ENCODE peak calls at places on chromosomes 6 and 20, in four cellular contexts. U is left lung, M is SK-MEL-5, G is choroid plexus epithelial cell. R is an unnamed sample.

GRCh38 chr6:125363010-125363359 is 61.2 kb upstream of the HDDC2 start:
- DNase-seq in M (peak; percentile 46), U (no peak), G (no peak), R (no peak)

GRCh38 chr6:150620244-150620643 is 20.6 kb downstream of the PLEKHG1 start:
- DNase-seq in M (no peak), G (no peak), U (no peak), R (no peak)

GRCh38 chr20:50713677-50714101 is 17.7 kb upstream of the PARD6B start:
- DNase-seq in G (peak; percentile 85), M (peak; percentile 62), U (no peak), R (no peak)

GRCh38 chr20:33567949-33568348 is 78.1 kb downstream of the CBFA2T2 start:
- DNase-seq in U (no peak), G (no peak), M (no peak), R (no peak)

GRCh38 chr6:170249817-170250216 is 41.1 kb downstream of the DLL1 start:
- DNase-seq in U (no peak), G (no peak), M (no peak), R (no peak)

GRCh38 chr6:39289490-39289889 is 24.7 kb downstream of the KCNK17 start:
- DNase-seq in U (no peak), M (no peak), G (no peak), R (no peak)

GRCh38 chr6:15213838-15214398 is 32.0 kb upstream of the JARID2 start:
- DNase-seq in G (no peak), M (no peak), U (no peak), R (no peak)

GRCh38 chr6:7467007-7467897 is 74.2 kb upstream of the DSP start:
- DNase-seq in U (no peak), M (no peak), G (peak; percentile 15), R (no peak)

GRCh38 chr6:14001329-14002012 is 76.7 kb downstream of the RNF182 start:
- DNase-seq in M (peak; percentile 99), G (peak; percentile 95), U (no peak), R (no peak)

GRCh38 chr6:169701218-169701952 is 444 bp downstream of the WDR27 start:
- DNase-seq in U (peak; percentile 33), M (no peak), G (no peak), R (no peak)

GRCh38 chr20:13037727-13038126 is 29.0 kb downstream of the SPTLC3 start:
- DNase-seq in U (no peak), G (no peak), M (peak; percentile 28), R (no peak)

GRCh38 chr6:52403627-52404026 is 16.5 kb upstream of the EFHC1 start:
- DNase-seq in G (no peak), M (no peak), U (no peak), R (no peak)

GRCh38 chr20:51488331-51488730 is 54.2 kb downstream of the NFATC2 start:
- DNase-seq in U (no peak), G (no peak), M (no peak), R (no peak)

GRCh38 chr6:143055213-143055612 is 5.5 kb upstream of the AIG1 start:
- DNase-seq in G (no peak), M (no peak), U (no peak), R (no peak)

GRCh38 chr6:39824030-39824926 is 32.1 kb downstream of the DAAM2 start:
- DNase-seq in G (no peak), U (no peak), M (no peak), R (no peak)

GRCh38 chr20:46342451-46343357 is 34.4 kb upstream of the CDH22 start:
- DNase-seq in U (no peak), M (no peak), G (no peak), R (no peak)

GRCh38 chr6:166344240-166344639 is 1.9 kb upstream of the SFT2D1 start:
- DNase-seq in U (no peak), M (no peak), G (no peak), R (no peak)

GRCh38 chr6:106555767-106556166 is 73.5 kb downstream of the RTN4IP1 start:
- DNase-seq in U (no peak), G (no peak), M (no peak), R (no peak)

GRCh38 chr6:55882731-55883595 is 7.6 kb upstream of the BMP5 start:
- DNase-seq in U (no peak), G (peak; percentile 92), M (no peak), R (no peak)

GRCh38 chr20:50445367-50446151 is 64.6 kb upstream of the PTPN1 start:
- DNase-seq in G (no peak), U (no peak), M (no peak), R (no peak)

GRCh38 chr6:35024601-35025054 is 116.5 kb downstream of the TCP11 start:
- DNase-seq in U (peak; percentile 79), G (peak; percentile 65), M (peak; percentile 73), R (no peak)

GRCh38 chr6:169881976-169882375 is 130.6 kb downstream of the ERMARD start:
- DNase-seq in U (no peak), G (no peak), M (no peak), R (no peak)

GRCh38 chr20:8545212-8545611 is 413.1 kb downstream of the PLCB1 start:
- DNase-seq in M (no peak), G (no peak), U (no peak), R (no peak)

GRCh38 chr6:144190593-144190992 is 40.3 kb downstream of the STX11 start:
- DNase-seq in U (no peak), M (no peak), G (peak; percentile 39), R (no peak)

GRCh38 chr6:150905769-150906168 is 40.3 kb downstream of the MTHFD1L start:
- DNase-seq in U (no peak), M (peak; percentile 39), G (no peak), R (no peak)

GRCh38 chr20:48285656-48286055 is 500.4 kb upstream of the SULF2 start:
- DNase-seq in M (no peak), U (no peak), G (no peak), R (no peak)

GRCh38 chr6:90574610-90575009 is 12.3 kb downstream of the MAP3K7 start:
- DNase-seq in G (peak; percentile 85), M (peak; percentile 16), U (no peak), R (no peak)